ENCODE peak calls at places on chromosomes 12 and 14, in seven cellular contexts. D, A, J, O, Z, H and M are unnamed samples. For H3K4me1, the result is how much of the 10 kb centered on the place peaks cover.

GRCh38 chr14:100142073-100143040 is 17.1 kb downstream of the DEGS2 start:
- DNase-seq in O (no peak), J (no peak), H (peak), Z (no peak), D (no peak), A (no peak), M (peak)

GRCh38 chr14:62443796-62444195 is 601.5 kb downstream of the KCNH5 start:
- DNase-seq in Z (no peak), O (no peak), J (no peak), D (no peak), A (peak), H (no peak), M (no peak)

GRCh38 chr14:81144811-81145598 is 75.8 kb downstream of the GTF2A1 start:
- DNase-seq in D (no peak), H (no peak), J (no peak), Z (no peak), O (no peak), A (no peak), M (no peak)

GRCh38 chr12:86015026-86015425 is 140.9 kb downstream of the NTS start:
- DNase-seq in O (no peak), Z (no peak), A (no peak), J (no peak), H (no peak), D (no peak), M (no peak)

GRCh38 chr14:53478174-53478573 is 325.1 kb upstream of the DDHD1 start:
- DNase-seq in Z (no peak), O (no peak), A (no peak), J (no peak), H (no peak), D (no peak), M (no peak)

GRCh38 chr12:122560138-122560537 is 33.1 kb downstream of the KNTC1 start:
- DNase-seq in Z (no peak), A (no peak), J (no peak), H (no peak), D (no peak), O (no peak), M (no peak)

GRCh38 chr12:50764861-50765324 is 992 bp downstream of the ATF1 start:
- DNase-seq in J (no peak), A (peak), H (peak), D (peak), Z (peak), O (peak), M (peak)

GRCh38 chr14:50999726-51000125 is 55.4 kb upstream of the PYGL start:
- DNase-seq in D (no peak), A (no peak), H (no peak), Z (peak), J (no peak), O (no peak), M (no peak)

GRCh38 chr12:90084018-90084417 is 375.4 kb upstream of the ATP2B1 start:
- DNase-seq in H (no peak), Z (no peak), D (no peak), J (no peak), A (peak), O (no peak), M (no peak)

GRCh38 chr12:7933255-7933726 is 2.7 kb downstream of the SLC2A3 start:
- DNase-seq in O (peak), J (peak), A (peak), Z (peak), H (peak), D (peak), M (peak)

GRCh38 chr12:103830025-103830725 is 10.9 kb downstream of the NT5DC3 start:
- DNase-seq in Z (no peak), J (no peak), H (no peak), A (no peak), O (no peak), D (no peak), M (no peak)

GRCh38 chr14:20427231-20428009 is 8.5 kb downstream of the KLHL33 start:
- DNase-seq in Z (no peak), A (peak), H (no peak), O (no peak), J (peak), D (peak), M (no peak)

GRCh38 chr12:130124605-130125244 is 37.5 kb upstream of the FZD10 start:
- DNase-seq in O (no peak), H (no peak), D (no peak), J (no peak), Z (no peak), A (no peak), M (no peak)

GRCh38 chr12:70045514-70045913 is 197.7 kb upstream of the CNOT2 start:
- DNase-seq in H (no peak), Z (no peak), J (no peak), A (no peak), O (no peak), D (no peak), M (no peak)

GRCh38 chr12:30603129-30603528 is 92.5 kb downstream of the IPO8 start:
- DNase-seq in J (no peak), O (no peak), D (no peak), A (no peak), H (no peak), Z (no peak), M (no peak)

GRCh38 chr12:131217024-131217586 is 263.4 kb downstream of the ADGRD1 start:
- DNase-seq in D (no peak), Z (no peak), H (no peak), A (no peak), O (no peak), J (no peak), M (peak)

GRCh38 chr12:116265361-116266128 is 11.9 kb downstream of the MED13L start:
- DNase-seq in A (no peak), O (no peak), J (no peak), Z (no peak), H (no peak), D (no peak), M (no peak)

GRCh38 chr12:116262741-116263140 is 14.8 kb downstream of the MED13L start:
- DNase-seq in O (no peak), Z (no peak), H (no peak), A (no peak), J (no peak), D (no peak), M (no peak)

GRCh38 chr12:116263431-116263830 is 14.1 kb downstream of the MED13L start:
- DNase-seq in H (no peak), J (no peak), D (no peak), A (no peak), O (no peak), Z (no peak), M (no peak)

GRCh38 chr12:116264525-116265070 is 12.9 kb downstream of the MED13L start:
- DNase-seq in H (no peak), Z (no peak), D (no peak), J (no peak), O (no peak), A (no peak), M (no peak)

GRCh38 chr12:116263844-116264243 is 13.6 kb downstream of the MED13L start:
- DNase-seq in O (no peak), D (no peak), A (no peak), Z (no peak), H (no peak), J (no peak), M (no peak)
- H3K4me1 ChIP-seq in O (under half), D (half or more), A (under half), Z (half or more), H (under half), J (half or more), M (half or more)

DNA sequence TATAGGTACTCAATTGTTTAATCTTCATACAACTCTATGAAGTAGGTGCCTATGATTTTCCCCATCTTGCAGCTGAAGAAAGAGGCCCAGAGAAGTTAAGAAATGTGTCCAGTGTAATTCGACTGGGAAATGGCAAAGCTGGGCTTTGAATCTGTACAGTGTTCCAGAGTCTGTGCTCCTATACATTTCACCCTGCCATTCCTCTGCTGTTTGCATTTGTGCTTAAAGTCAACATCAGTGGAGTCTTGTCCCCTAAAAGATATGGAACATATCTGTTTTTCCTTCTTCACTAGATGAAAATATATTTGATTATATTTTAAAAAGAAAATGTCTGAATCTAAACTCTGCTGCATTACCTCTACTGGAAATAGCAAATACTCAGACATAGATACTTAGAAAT is 88.6 kb downstream of the SEC23A start:
- DNase-seq in A (no peak), D (no peak), Z (no peak), O (no peak), H (no peak), J (no peak), M (no peak)
- TF ChIP-seq POLR2A in A (no peak), D (no peak), Z (no peak), O (no peak), H (no peak), J (no peak), M (no peak)

DNA sequence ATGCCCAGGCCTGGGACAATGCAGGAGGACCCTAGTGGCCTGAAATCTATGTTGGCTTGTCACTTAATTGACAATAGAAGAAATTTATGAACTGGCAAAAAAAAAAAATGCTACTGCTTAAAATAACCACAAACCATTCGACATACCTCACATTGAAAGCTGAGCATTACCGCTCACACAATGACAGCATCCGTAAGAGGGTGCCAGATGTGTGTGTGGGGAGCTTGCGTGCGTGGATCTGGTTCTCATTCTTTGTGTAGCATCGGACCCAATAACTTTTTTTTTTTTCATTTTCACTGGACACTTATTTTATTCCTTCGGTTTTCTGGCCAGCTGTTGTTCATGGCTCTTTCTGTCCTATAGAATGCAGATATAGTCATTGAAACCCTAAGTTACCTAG is 216.7 kb downstream of the VRK1 start:
- DNase-seq in Z (no peak), O (no peak), H (no peak), D (no peak), A (no peak), J (no peak), M (no peak)
- H3K4me1 ChIP-seq in Z (under half), O (under half), H (under half), D (under half), A (under half), J (under half), M (under half)

GRCh38 chr14:63910593-63911363 is 58.0 kb downstream of the SYNE2 start:
- DNase-seq in D (no peak), O (no peak), H (no peak), J (no peak), A (peak), Z (no peak), M (no peak)
- TF ChIP-seq POLR2A in D (no peak), O (no peak), H (no peak), J (no peak), A (no peak), Z (no peak), M (no peak)

GRCh38 chr14:93303659-93304058 is 29.2 kb downstream of the BTBD7 start:
- DNase-seq in A (no peak), Z (no peak), J (no peak), D (no peak), H (no peak), O (no peak), M (no peak)
- H3K4me1 ChIP-seq in A (under half), Z (half or more), J (under half), D (under half), H (under half), O (under half), M (under half)